ENCODE peak calls at places on chromosomes 12 and 14, in four cellular contexts. C is body of pancreas, L is Karpas-422, F is substantia nigra. I is an unnamed sample.
A peak's percentile ranks its signal among the peaks of the same experiment; 100 is the strongest.

GRCh38 chr14:73741386-73741875 is 27.2 kb upstream of the PNMA1 start:
- DNase-seq in C (peak; percentile 50), F (no peak), L (no peak), I (peak; percentile 74)

GRCh38 chr12:79441534-79441933 is 249.2 kb downstream of the PAWR start:
- DNase-seq in L (no peak), C (no peak), F (no peak), I (no peak)

GRCh38 chr14:31051023-31051422 is 24.8 kb upstream of the STRN3 start:
- DNase-seq in L (no peak), F (no peak), C (no peak), I (no peak)

GRCh38 chr12:14589169-14590004 is 21.7 kb upstream of the PLBD1 start:
- DNase-seq in C (no peak), F (no peak), L (no peak), I (no peak)

GRCh38 chr12:112992541-112993398 is 14.5 kb downstream of the OAS2 start:
- DNase-seq in C (peak; percentile 52), L (peak; percentile 85), F (no peak), I (peak; percentile 48)

GRCh38 chr12:49827351-49828099 is 688 bp downstream of the NCKAP5L start:
- DNase-seq in C (peak; percentile 79), L (peak; percentile 67), F (peak; percentile 40), I (peak; percentile 54)

GRCh38 chr12:122894173-122895121 is 1.5 kb downstream of the VPS37B start:
- DNase-seq in F (no peak), C (peak; percentile 62), L (no peak), I (peak; percentile 76)

GRCh38 chr12:11307143-11307542 is 3.1 kb downstream of the PRB4 start:
- DNase-seq in L (no peak), F (no peak), C (no peak), I (no peak)

GRCh38 chr12:70603044-70603443 is 34.2 kb downstream of the PTPRB start:
- DNase-seq in L (no peak), F (no peak), C (no peak), I (no peak)

GRCh38 chr14:72651081-72651480 is 242.8 kb downstream of the DPF3 start:
- DNase-seq in F (no peak), C (no peak), L (no peak), I (no peak)

GRCh38 chr14:75141967-75142366 is 15.1 kb upstream of the NEK9 start:
- DNase-seq in L (peak; percentile 70), F (no peak), C (peak; percentile 34), I (no peak)

GRCh38 chr12:81333812-81334211 is 255.9 kb downstream of the ACSS3 start:
- DNase-seq in C (no peak), L (no peak), F (no peak), I (no peak)

GRCh38 chr14:24243336-24243836 is 963 bp upstream of the TINF2 start:
- DNase-seq in L (peak; percentile 81), F (no peak), C (peak; percentile 49), I (no peak)

GRCh38 chr12:109154485-109155438 is 38.4 kb downstream of the ACACB start:
- DNase-seq in C (peak; percentile 84), F (peak; percentile 50), L (peak; percentile 95), I (peak; percentile 81)

GRCh38 chr14:54902521-54903420 is at the start of gene GCH1:
- DNase-seq in L (peak; percentile 94), F (no peak), C (peak; percentile 89), I (peak; percentile 72)

GRCh38 chr12:102776041-102776440 is 141.0 kb downstream of the PAH start:
- DNase-seq in L (no peak), C (no peak), F (no peak), I (no peak)

GRCh38 chr14:61533513-61534255 is 161.6 kb upstream of the HIF1A start:
- DNase-seq in L (no peak), F (no peak), C (peak; percentile 43), I (no peak)

GRCh38 chr12:3962661-3963483 is 89.7 kb upstream of the PARP11 start:
- DNase-seq in C (peak; percentile 17), L (no peak), F (no peak), I (no peak)

GRCh38 chr14:85172290-85172689 is 357.7 kb upstream of the FLRT2 start:
- DNase-seq in F (no peak), C (no peak), L (no peak), I (no peak)

GRCh38 chr14:24851837-24852236 is 198.1 kb downstream of the STXBP6 start:
- DNase-seq in F (no peak), L (no peak), C (no peak), I (no peak)

GRCh38 chr14:98175436-98175835 is 1096.6 kb downstream of the BCL11B start:
- DNase-seq in F (no peak), C (no peak), L (no peak), I (no peak)

GRCh38 chr12:88111074-88111652 is 30.7 kb downstream of the CEP290 start:
- DNase-seq in L (peak; percentile 52), C (no peak), F (no peak), I (no peak)

GRCh38 chr14:72000907-72001306 is 68.7 kb downstream of the RGS6 start:
- DNase-seq in F (no peak), L (no peak), C (no peak), I (no peak)

I was measured in lung.